ENCODE peak calls at places on chromosomes 5 and 9, in six cellular contexts. A is choroid plexus epithelial cell, P is AG04450, K is GM10248, F is esophagus squamous epithelium, J is B cell. S is an unnamed sample.

GRCh38 chr5:138943615-138944173 is 68.6 kb upstream of the LRRTM2 start:
- DNase-seq in A (no peak), P (no peak), K (no peak), F (no peak), J (no peak), S (no peak)

GRCh38 chr9:88641471-88642240 is 106.7 kb downstream of the NXNL2 start:
- DNase-seq in A (no peak), P (no peak), K (no peak), F (no peak), J (no peak), S (no peak)

GRCh38 chr9:77598510-77598909 is 49.6 kb downstream of the GNA14 start:
- DNase-seq in A (peak), P (peak), K (no peak), F (no peak), J (no peak), S (no peak)

GRCh38 chr5:38783011-38783551 is 62.7 kb upstream of the OSMR start:
- DNase-seq in A (peak), P (peak), K (no peak), F (no peak), J (no peak), S (no peak)

GRCh38 chr9:138052635-138053320 is 175.2 kb downstream of the CACNA1B start:
- DNase-seq in A (no peak), P (no peak), K (no peak), F (no peak), J (no peak), S (no peak)

GRCh38 chr9:101337237-101337636 is 47.6 kb downstream of the BAAT start:
- DNase-seq in A (no peak), P (no peak), K (no peak), F (no peak), J (no peak), S (no peak)

GRCh38 chr5:5341531-5342292 is 80.8 kb upstream of the ICE1 start:
- DNase-seq in A (peak), P (no peak), K (no peak), F (no peak), J (no peak), S (no peak)

GRCh38 chr9:89234636-89235035 is 56.0 kb upstream of the SHC3 start:
- DNase-seq in A (no peak), P (no peak), K (peak), F (no peak), J (no peak), S (peak)

DNA sequence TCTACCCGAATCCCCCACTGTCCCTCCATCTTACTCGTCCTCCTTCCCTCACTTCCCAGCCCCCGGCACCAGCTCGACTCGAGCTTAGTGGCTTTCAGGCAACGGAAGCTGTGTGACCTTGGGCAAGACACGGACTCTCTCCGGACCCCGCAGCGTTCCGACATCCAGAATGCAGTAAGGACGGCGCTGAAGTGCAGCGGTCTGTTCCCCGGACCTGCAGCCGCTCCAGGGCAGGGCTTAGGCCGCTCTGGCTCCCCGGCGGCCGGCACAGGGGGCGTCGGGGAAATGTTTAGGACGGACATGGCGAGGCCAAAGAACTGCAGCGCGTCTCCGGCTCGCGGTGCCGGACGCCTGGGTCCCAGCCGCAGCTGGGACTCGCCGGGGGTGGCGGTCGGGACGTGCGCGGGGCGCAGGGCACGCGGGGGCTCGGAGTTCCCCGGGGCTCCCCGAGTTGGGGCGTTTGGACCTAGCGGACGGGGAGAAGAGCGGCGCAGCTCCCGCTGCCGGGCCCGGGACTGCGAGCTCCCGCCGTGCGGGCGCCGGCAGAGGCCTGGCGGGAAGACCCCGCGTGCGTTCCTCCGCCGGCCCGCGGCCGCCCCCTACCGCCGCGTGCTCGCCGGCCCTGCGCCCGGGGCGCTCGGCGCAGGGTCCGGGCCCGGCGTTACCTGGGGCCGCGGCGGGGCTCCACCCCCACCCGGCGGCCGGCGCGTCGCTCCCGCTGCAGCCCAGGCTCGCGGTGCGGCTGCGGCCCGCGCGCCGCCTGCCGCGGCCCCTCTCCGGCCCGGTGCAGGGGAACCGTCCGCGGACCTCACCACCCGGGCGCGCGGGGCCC is 5.6 kb upstream of the RNF44 start:
- DNase-seq in A (no peak), P (no peak), K (peak), F (no peak), J (no peak), S (peak)
- TF ChIP-seq CTCF in A (no peak), P (no peak), K (peak), F (no peak), J (peak), S (peak)

DNA sequence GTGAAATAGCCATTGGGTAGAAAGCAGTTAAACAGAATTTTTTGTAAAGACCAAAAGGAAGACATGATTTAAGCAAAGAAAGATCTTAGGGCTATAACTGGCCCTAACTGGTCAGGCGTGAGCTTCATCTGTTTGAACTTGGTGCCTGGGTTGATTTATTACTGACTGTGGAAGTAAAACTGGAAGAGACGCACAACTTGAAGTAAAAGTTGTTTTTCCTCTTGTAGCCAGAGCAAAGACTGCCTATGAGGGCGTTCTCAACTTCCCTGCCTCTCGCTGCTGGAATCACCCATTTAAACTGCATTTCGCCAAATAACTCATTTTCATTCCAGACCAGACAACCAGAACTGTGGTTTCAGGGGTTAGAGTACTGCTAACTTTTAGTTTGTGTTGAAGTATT is 1.5 kb downstream of the THBS4 start:
- DNase-seq in A (no peak), P (no peak), K (no peak), F (no peak), J (no peak), S (no peak)
- TF ChIP-seq CTCF in A (no peak), P (no peak), K (no peak), F (no peak), J (no peak), S (no peak)

GRCh38 chr5:140145818-140146522 is 20.2 kb downstream of the IGIP start:
- DNase-seq in A (peak), P (peak), K (peak), F (no peak), J (peak), S (peak)

GRCh38 chr5:140147460-140147859 is 21.7 kb downstream of the IGIP start:
- DNase-seq in A (no peak), P (no peak), K (no peak), F (no peak), J (no peak), S (no peak)

GRCh38 chr5:140150201-140150600 is 24.5 kb downstream of the IGIP start:
- DNase-seq in A (no peak), P (no peak), K (no peak), F (no peak), J (no peak), S (no peak)

GRCh38 chr5:140146523-140146842 is 20.7 kb downstream of the IGIP start:
- DNase-seq in A (no peak), P (no peak), K (no peak), F (no peak), J (no peak), S (no peak)

DNA sequence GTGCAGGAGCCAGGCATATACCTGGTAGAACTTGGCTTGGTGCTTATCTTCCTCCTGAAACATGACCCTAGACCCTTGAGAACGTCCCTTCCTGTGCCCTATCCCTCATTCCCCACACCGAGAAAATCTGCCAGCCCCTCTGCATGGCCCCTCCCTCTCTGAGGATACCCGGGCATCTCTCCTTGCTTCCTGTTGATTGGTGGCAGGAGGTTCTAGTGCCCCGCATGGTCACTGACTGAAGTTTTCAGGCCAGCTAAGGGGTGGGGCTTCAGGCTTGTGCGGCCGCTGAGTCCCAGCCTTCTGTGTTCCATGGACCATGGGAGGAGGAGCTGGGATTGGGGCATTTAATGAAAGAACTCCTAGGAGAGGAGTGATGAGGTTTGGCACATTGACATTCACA is 22.8 kb downstream of the IGIP start:
- DNase-seq in A (peak), P (no peak), K (no peak), F (no peak), J (no peak), S (no peak)
- TF ChIP-seq CTCF in A (peak), P (peak), K (no peak), F (no peak), J (no peak), S (no peak)

GRCh38 chr5:102453716-102454115 is 45.1 kb downstream of the SLCO6A1 start:
- DNase-seq in A (peak), P (no peak), K (peak), F (no peak), J (no peak), S (peak)

GRCh38 chr5:102451082-102451481 is 47.7 kb downstream of the SLCO6A1 start:
- DNase-seq in A (no peak), P (no peak), K (no peak), F (no peak), J (no peak), S (no peak)

GRCh38 chr5:102450313-102450990 is 48.3 kb downstream of the SLCO6A1 start:
- DNase-seq in A (peak), P (no peak), K (no peak), F (no peak), J (no peak), S (peak)
- TF ChIP-seq CTCF in A (no peak), P (no peak), K (peak), F (no peak), J (no peak), S (peak)

GRCh38 chr5:119743927-119744326 is 114.6 kb downstream of the FAM170A start:
- DNase-seq in A (peak), P (no peak), K (peak), F (no peak), J (no peak), S (peak)
- TF ChIP-seq CTCF in A (peak), P (peak), K (peak), F (peak), J (peak), S (peak)

GRCh38 chr5:29548262-29548661 is 1645.2 kb upstream of the CDH6 start:
- DNase-seq in A (no peak), P (no peak), K (no peak), F (no peak), J (no peak), S (no peak)

GRCh38 chr5:29550523-29550922 is 1643.0 kb upstream of the CDH6 start:
- DNase-seq in A (no peak), P (no peak), K (no peak), F (no peak), J (no peak), S (no peak)
- TF ChIP-seq CTCF in A (no peak), P (no peak), K (no peak), F (no peak), J (no peak), S (no peak)

DNA sequence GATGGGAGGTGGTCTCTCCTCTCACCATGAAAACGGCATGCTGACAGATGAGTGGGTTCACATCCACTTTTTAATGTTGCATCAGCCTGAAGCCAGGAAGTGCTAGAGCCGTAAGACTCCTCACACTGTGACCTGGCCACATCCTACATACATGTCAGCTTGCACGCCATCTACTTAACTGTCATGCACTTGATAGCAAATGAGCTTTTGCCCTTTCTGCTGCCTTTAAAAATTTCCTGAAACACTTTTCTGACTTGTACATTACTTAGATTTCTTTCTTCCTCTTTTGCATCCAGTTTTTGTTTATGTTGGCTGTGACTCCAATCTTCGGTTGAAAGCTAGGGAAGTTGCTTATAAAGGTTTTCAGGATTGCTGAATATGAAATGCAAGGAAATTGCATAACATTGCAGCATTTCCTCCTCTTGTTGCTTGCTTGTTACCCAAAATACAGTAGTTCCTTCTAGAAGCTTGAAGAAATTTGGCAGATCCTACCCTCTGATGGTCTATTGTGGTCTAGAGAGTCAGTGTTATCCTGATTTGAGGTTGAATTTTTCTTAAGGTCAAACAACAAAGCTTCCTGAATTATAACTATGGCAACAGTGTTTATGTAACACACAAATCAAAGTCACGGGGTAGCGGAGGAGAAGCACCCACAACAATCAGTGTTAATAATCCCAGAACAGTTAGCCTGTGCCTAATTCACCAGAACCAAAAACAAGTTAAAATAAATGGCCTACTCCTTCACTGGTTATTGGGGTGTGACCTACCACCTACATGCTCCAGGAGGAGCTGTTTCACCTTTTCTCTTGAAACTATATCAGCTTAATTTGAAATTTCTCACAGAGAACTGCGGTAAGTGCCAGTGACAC is 232.5 kb downstream of the ARHGAP26 start:
- DNase-seq in A (peak), P (no peak), K (peak), F (peak), J (peak), S (peak)
- TF ChIP-seq CTCF in A (peak), P (peak), K (peak), F (peak), J (peak), S (peak)

S was measured in GM12865.